ENCODE peak calls at places on chromosomes 6 and 20, in six cellular contexts. U is DND-41, O is PC-3, E is ovary, F is transverse colon, H is body of pancreas. Q is an unnamed sample.

GRCh38 chr6:108438918-108439317 is 121.8 kb upstream of the FOXO3 start:
- DNase-seq in E (no peak), H (no peak), O (no peak), F (no peak), U (no peak), Q (no peak)

GRCh38 chr6:45923831-45924391 is 91.7 kb downstream of the CLIC5 start:
- DNase-seq in O (peak; percentile 74), E (no peak), U (no peak), F (no peak), H (no peak), Q (no peak)

GRCh38 chr6:89984926-89985743 is 90.9 kb downstream of the GJA10 start:
- DNase-seq in O (no peak), F (no peak), U (peak; percentile 83), E (no peak), H (peak; percentile 21), Q (no peak)

GRCh38 chr6:7540595-7540994 is 876 bp upstream of the DSP start:
- DNase-seq in O (no peak), E (no peak), F (no peak), U (no peak), H (no peak), Q (no peak)

GRCh38 chr20:36792422-36792821 is 18.9 kb upstream of the DSN1 start:
- DNase-seq in O (peak; percentile 74), U (peak; percentile 28), E (peak; percentile 53), H (no peak), F (no peak), Q (no peak)

GRCh38 chr6:154548130-154548830 is 37.8 kb upstream of the CNKSR3 start:
- DNase-seq in H (peak; percentile 44), U (no peak), E (peak; percentile 52), F (no peak), O (no peak), Q (peak; percentile 24)

GRCh38 chr20:11018668-11019170 is 344.9 kb upstream of the JAG1 start:
- DNase-seq in F (no peak), E (no peak), H (no peak), U (no peak), O (peak; percentile 6), Q (no peak)

GRCh38 chr20:44211177-44212039 is 837 bp upstream of the OSER1 start:
- DNase-seq in F (peak; percentile 23), H (peak; percentile 46), O (no peak), E (no peak), U (no peak), Q (peak; percentile 20)

GRCh38 chr20:62708591-62709536 is at the start of gene NTSR1:
- DNase-seq in H (no peak), U (no peak), E (no peak), F (no peak), O (no peak), Q (no peak)

GRCh38 chr20:62707281-62707941 is 1.2 kb upstream of the NTSR1 start:
- DNase-seq in F (no peak), E (no peak), O (peak; percentile 15), H (no peak), U (no peak), Q (no peak)

GRCh38 chr20:62709537-62709905 is 885 bp downstream of the NTSR1 start:
- DNase-seq in F (no peak), U (no peak), E (no peak), O (no peak), H (no peak), Q (no peak)

GRCh38 chr20:62706857-62707256 is 1.8 kb upstream of the NTSR1 start:
- DNase-seq in H (no peak), E (no peak), F (no peak), U (no peak), O (no peak), Q (no peak)

DNA sequence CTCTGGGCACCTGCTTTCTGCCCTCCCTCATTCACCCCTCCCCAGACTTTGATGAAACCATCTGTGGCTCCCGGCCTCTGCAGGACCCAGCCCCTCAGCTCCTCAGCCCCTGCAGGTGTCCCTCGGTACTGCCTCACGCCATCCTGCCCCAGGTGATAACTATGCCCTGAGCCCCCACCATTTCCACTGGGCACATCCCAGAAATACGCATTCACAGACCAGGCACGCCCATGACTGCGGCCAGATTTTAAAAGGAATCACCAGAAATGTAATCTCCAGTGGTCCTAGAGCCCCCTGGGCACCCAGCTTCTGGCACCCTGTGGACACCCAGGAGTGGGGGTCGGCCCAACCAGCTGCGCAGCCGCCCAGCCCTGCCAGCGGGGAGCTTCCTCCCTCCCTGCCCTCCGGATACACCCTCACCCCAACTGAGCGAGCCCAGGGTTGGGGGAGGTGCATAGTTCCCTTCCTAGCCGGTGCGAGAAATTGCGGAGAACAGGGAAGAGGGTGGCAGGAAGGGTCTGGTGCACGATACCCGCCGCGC is 585 bp upstream of the NTSR1 start:
- DNase-seq in H (no peak), E (no peak), F (no peak), U (peak; percentile 43), O (peak; percentile 56), Q (no peak)
- TF ChIP-seq CTCF in H (no peak), E (no peak), F (no peak), U (peak; percentile 47), O (peak; percentile 56), Q (no peak)

DNA sequence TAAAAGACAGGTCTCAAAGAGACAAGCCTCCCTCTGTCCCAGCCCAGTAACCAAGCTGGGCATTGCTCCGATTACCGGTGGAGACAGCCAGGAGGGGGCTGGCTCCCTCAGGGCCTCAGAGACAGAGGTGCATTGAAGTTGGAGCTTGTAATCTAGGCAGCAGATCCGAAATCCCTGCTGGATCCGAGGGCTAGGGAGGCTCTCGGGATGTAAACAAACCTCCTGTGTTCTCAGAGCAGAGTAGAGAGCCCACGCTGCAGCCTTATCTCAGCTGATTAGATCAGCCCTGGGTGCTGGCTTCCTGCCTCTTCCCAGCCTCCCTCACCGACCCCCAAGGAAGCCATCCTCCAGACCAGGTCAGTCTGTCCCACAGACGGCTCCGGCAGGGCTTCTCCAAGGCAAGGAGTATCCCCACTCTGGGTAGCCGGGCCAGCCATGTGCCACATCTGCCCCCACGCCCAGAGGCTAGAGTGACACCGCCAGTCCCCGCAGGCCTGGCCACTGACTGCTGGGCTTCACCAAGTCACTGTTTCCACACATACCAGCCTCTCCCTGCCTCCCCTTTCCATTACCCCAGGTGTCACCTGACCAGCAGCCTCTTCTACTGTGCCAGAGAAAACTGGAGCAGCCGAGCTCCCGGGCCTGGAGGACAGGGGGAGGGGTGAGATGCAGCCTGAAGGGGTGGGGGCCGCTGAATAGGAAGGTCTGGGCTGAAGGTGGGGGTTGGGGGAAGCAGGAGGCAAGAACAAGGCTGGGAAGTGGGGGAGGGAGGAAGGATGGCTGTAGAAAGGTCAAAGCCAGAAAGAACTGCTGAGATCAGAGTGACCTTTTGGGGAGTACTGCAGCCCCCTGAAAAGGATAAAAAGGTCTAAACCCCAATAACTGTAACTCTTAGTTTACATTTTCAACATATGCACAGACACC is 6.0 kb downstream of the SDC4 start:
- DNase-seq in H (peak; percentile 88), E (peak; percentile 48), O (peak; percentile 72), U (no peak), F (peak; percentile 53), Q (no peak)
- H3K27ac ChIP-seq in H (peak overlapping the region; percentile 99), E (peak overlapping the region; percentile 27), O (peak overlapping the region; percentile 95), U (no peak overlapping the region), F (peak overlapping the region; percentile 95), Q (peak overlapping the region; percentile 98)

DNA sequence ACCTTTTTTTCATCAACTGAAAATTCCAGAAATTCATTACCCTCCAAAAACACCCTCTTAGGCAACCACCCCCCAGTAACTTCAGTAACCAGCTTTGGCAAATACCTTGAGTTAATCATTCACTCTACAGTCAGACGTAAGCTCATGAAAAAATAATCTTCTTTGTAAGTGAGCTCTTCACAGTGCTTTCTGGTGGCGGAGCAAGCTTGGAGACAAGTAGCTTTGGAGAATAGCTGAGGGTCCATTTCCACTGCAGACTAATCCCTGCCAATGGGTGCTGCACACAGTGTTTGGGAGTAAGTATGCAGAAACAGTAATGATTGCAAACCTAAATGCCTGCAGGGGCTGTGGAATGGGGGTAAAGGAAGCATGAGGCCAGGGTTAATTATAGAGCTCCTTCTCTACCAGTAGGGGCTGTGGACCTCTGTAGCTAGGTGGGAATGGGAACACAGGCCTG is 56.8 kb upstream of the HINT3 start:
- DNase-seq in O (no peak), H (no peak), F (no peak), E (no peak), U (no peak), Q (no peak)
- H3K4me1 ChIP-seq in O (peaks cover 8% of the 10 kb centered on the region), H (peaks cover 26% of the 10 kb centered on the region), F (no peaks in the 10 kb centered on the region), E (no peaks in the 10 kb centered on the region), U (no peaks in the 10 kb centered on the region), Q (no peaks in the 10 kb centered on the region)

GRCh38 chr6:168711049-168711640 is 270.2 kb downstream of the SMOC2 start:
- DNase-seq in E (no peak), O (no peak), H (no peak), F (no peak), U (no peak), Q (peak; percentile 39)
- TF ChIP-seq CTCF in E (peak; percentile 31), O (peak; percentile 42), H (peak; percentile 32), F (peak; percentile 59), U (peak; percentile 35), Q (peak; percentile 26)

GRCh38 chr6:146912730-146913680 is 291.2 kb upstream of the STXBP5 start:
- DNase-seq in O (no peak), F (no peak), U (no peak), H (no peak), E (no peak), Q (no peak)
- H3K27ac ChIP-seq in O (peak overlapping the region; percentile 98), F (peak overlapping the region; percentile 79), U (no peak overlapping the region), H (no peak overlapping the region), E (no peak overlapping the region), Q (no peak overlapping the region)

Q was measured in tibial nerve.